ENCODE peak calls at places on chromosomes 13 and 19, in six cellular contexts. One of them, this sample, is unnamed.

GRCh38 chr13:29537736-29538624 is 57.5 kb downstream of the SLC7A1 start:
- DNase-seq in HuH-7: no peak
- DNase-seq in stimulated activated CD8-positive, alpha-beta memory T cell treated with anti-CD3 and anti-CD28 coated beads, Interleukin-4, amount 100 ng/mL, for 1 hour: no peak
- DNase-seq in substantia nigra: no peak
- DNase-seq in RWPE1: no peak
- DNase-seq in choroid plexus epithelial cell: no peak
- DNase-seq in this sample: no peak

GRCh38 chr13:101893021-101893420 is 440.5 kb downstream of the ITGBL1 start:
- DNase-seq in RWPE1: no peak
- DNase-seq in stimulated activated CD8-positive, alpha-beta memory T cell treated with anti-CD3 and anti-CD28 coated beads, Interleukin-4, amount 100 ng/mL, for 1 hour: no peak
- DNase-seq in substantia nigra: no peak
- DNase-seq in HuH-7: no peak
- DNase-seq in choroid plexus epithelial cell: no peak
- DNase-seq in this sample: no peak

GRCh38 chr13:67048084-67048792 is 181.9 kb downstream of the PCDH9 start:
- DNase-seq in HuH-7: no peak
- DNase-seq in stimulated activated CD8-positive, alpha-beta memory T cell treated with anti-CD3 and anti-CD28 coated beads, Interleukin-4, amount 100 ng/mL, for 1 hour: no peak
- DNase-seq in RWPE1: no peak
- DNase-seq in substantia nigra: no peak
- DNase-seq in choroid plexus epithelial cell: peak; percentile 94
- DNase-seq in this sample: no peak

GRCh38 chr13:41700790-41701310 is 243.5 kb downstream of the RGCC start:
- DNase-seq in substantia nigra: no peak
- DNase-seq in choroid plexus epithelial cell: peak; percentile 63
- DNase-seq in HuH-7: no peak
- DNase-seq in RWPE1: peak; percentile 50
- DNase-seq in stimulated activated CD8-positive, alpha-beta memory T cell treated with anti-CD3 and anti-CD28 coated beads, Interleukin-4, amount 100 ng/mL, for 1 hour: no peak
- DNase-seq in this sample: no peak

GRCh38 chr13:109720758-109721184 is 65.6 kb downstream of the IRS2 start:
- DNase-seq in choroid plexus epithelial cell: no peak
- DNase-seq in RWPE1: no peak
- DNase-seq in substantia nigra: no peak
- DNase-seq in HuH-7: no peak
- DNase-seq in stimulated activated CD8-positive, alpha-beta memory T cell treated with anti-CD3 and anti-CD28 coated beads, Interleukin-4, amount 100 ng/mL, for 1 hour: no peak
- DNase-seq in this sample: no peak

GRCh38 chr13:79678100-79678499 is 197.1 kb downstream of the NDFIP2 start:
- DNase-seq in choroid plexus epithelial cell: peak; percentile 30
- DNase-seq in stimulated activated CD8-positive, alpha-beta memory T cell treated with anti-CD3 and anti-CD28 coated beads, Interleukin-4, amount 100 ng/mL, for 1 hour: no peak
- DNase-seq in substantia nigra: no peak
- DNase-seq in HuH-7: no peak
- DNase-seq in RWPE1: no peak
- DNase-seq in this sample: no peak

GRCh38 chr19:32865326-32865725 is 4.2 kb downstream of the SLC7A9 start:
- DNase-seq in HuH-7: no peak
- DNase-seq in substantia nigra: no peak
- DNase-seq in RWPE1: no peak
- DNase-seq in choroid plexus epithelial cell: no peak
- DNase-seq in stimulated activated CD8-positive, alpha-beta memory T cell treated with anti-CD3 and anti-CD28 coated beads, Interleukin-4, amount 100 ng/mL, for 1 hour: no peak
- DNase-seq in this sample: no peak

GRCh38 chr19:2575734-2576481 is 100.0 kb downstream of the GADD45B start:
- DNase-seq in RWPE1: no peak
- DNase-seq in HuH-7: peak; percentile 84
- DNase-seq in substantia nigra: no peak
- DNase-seq in choroid plexus epithelial cell: peak; percentile 98
- DNase-seq in stimulated activated CD8-positive, alpha-beta memory T cell treated with anti-CD3 and anti-CD28 coated beads, Interleukin-4, amount 100 ng/mL, for 1 hour: no peak
- DNase-seq in this sample: peak; percentile 95

GRCh38 chr13:90800082-90800746 is 547.3 kb upstream of the MIR17HG start:
- DNase-seq in stimulated activated CD8-positive, alpha-beta memory T cell treated with anti-CD3 and anti-CD28 coated beads, Interleukin-4, amount 100 ng/mL, for 1 hour: no peak
- DNase-seq in substantia nigra: no peak
- DNase-seq in choroid plexus epithelial cell: peak; percentile 22
- DNase-seq in HuH-7: no peak
- DNase-seq in RWPE1: no peak
- DNase-seq in this sample: no peak

GRCh38 chr19:5967571-5967970 is 10.4 kb downstream of the RANBP3 start:
- DNase-seq in stimulated activated CD8-positive, alpha-beta memory T cell treated with anti-CD3 and anti-CD28 coated beads, Interleukin-4, amount 100 ng/mL, for 1 hour: no peak
- DNase-seq in RWPE1: no peak
- DNase-seq in choroid plexus epithelial cell: no peak
- DNase-seq in HuH-7: no peak
- DNase-seq in substantia nigra: no peak
- DNase-seq in this sample: peak; percentile 41

GRCh38 chr19:17739121-17739875 is 12.0 kb upstream of the FCHO1 start:
- DNase-seq in HuH-7: no peak
- DNase-seq in stimulated activated CD8-positive, alpha-beta memory T cell treated with anti-CD3 and anti-CD28 coated beads, Interleukin-4, amount 100 ng/mL, for 1 hour: no peak
- DNase-seq in choroid plexus epithelial cell: no peak
- DNase-seq in substantia nigra: no peak
- DNase-seq in RWPE1: no peak
- DNase-seq in this sample: no peak

GRCh38 chr13:89238496-89238895 is 1567.3 kb downstream of the SLITRK5 start:
- DNase-seq in RWPE1: no peak
- DNase-seq in choroid plexus epithelial cell: no peak
- DNase-seq in substantia nigra: no peak
- DNase-seq in stimulated activated CD8-positive, alpha-beta memory T cell treated with anti-CD3 and anti-CD28 coated beads, Interleukin-4, amount 100 ng/mL, for 1 hour: no peak
- DNase-seq in HuH-7: no peak
- DNase-seq in this sample: no peak

GRCh38 chr19:39083599-39083982 is 577 bp upstream of the ACP7 start:
- DNase-seq in substantia nigra: no peak
- DNase-seq in stimulated activated CD8-positive, alpha-beta memory T cell treated with anti-CD3 and anti-CD28 coated beads, Interleukin-4, amount 100 ng/mL, for 1 hour: no peak
- DNase-seq in HuH-7: no peak
- DNase-seq in RWPE1: no peak
- DNase-seq in choroid plexus epithelial cell: no peak
- DNase-seq in this sample: no peak

GRCh38 chr19:383922-384800 is 24.8 kb downstream of the C2CD4C start:
- DNase-seq in substantia nigra: no peak
- DNase-seq in stimulated activated CD8-positive, alpha-beta memory T cell treated with anti-CD3 and anti-CD28 coated beads, Interleukin-4, amount 100 ng/mL, for 1 hour: no peak
- DNase-seq in choroid plexus epithelial cell: peak; percentile 17
- DNase-seq in HuH-7: peak; percentile 69
- DNase-seq in RWPE1: no peak
- DNase-seq in this sample: no peak

GRCh38 chr19:16376649-16377048 is 52.0 kb downstream of the KLF2 start:
- DNase-seq in stimulated activated CD8-positive, alpha-beta memory T cell treated with anti-CD3 and anti-CD28 coated beads, Interleukin-4, amount 100 ng/mL, for 1 hour: no peak
- DNase-seq in substantia nigra: no peak
- DNase-seq in RWPE1: peak; percentile 19
- DNase-seq in choroid plexus epithelial cell: no peak
- DNase-seq in HuH-7: peak; percentile 56
- DNase-seq in this sample: no peak

GRCh38 chr19:45446295-45446694 is 21.5 kb upstream of the FOSB start:
- DNase-seq in RWPE1: no peak
- DNase-seq in HuH-7: no peak
- DNase-seq in substantia nigra: no peak
- DNase-seq in choroid plexus epithelial cell: peak; percentile 71
- DNase-seq in stimulated activated CD8-positive, alpha-beta memory T cell treated with anti-CD3 and anti-CD28 coated beads, Interleukin-4, amount 100 ng/mL, for 1 hour: no peak
- DNase-seq in this sample: no peak